ENCODE peak calls at places on chromosomes 5 and 9, in ten cellular contexts. I is NCI-H774; V is DMS 273 treated with DMSO at 0.1 percent for 48 hours; T is ecto neural progenitor cell; Z is SK-N-SH; R is T-cell; G is activated CD4-positive, alpha-beta memory T cell treated with anti-CD3 and anti-CD28 coated beads, Interleukin-2, amount 10 ng/mL, durations not matched to agents 7 days and 5 days; Q is KBM-7; Y is germinal center; L is WERI-Rb-1. M is an unnamed sample.

GRCh38 chr5:178149199-178149932 is 4.3 kb downstream of the NHP2 start:
- DNase-seq in I (no peak), V (no peak), T (no peak), Z (no peak), R (no peak), G (no peak), Q (no peak), Y (no peak), L (no peak), M (no peak)

GRCh38 chr5:111252799-111253564 is 28.8 kb downstream of the CAMK4 start:
- DNase-seq in I (no peak), V (peak; percentile 37), T (no peak), Z (no peak), R (no peak), G (no peak), Q (no peak), Y (no peak), L (no peak), M (no peak)

GRCh38 chr9:69583641-69584234 is 88.4 kb downstream of the APBA1 start:
- DNase-seq in I (no peak), V (no peak), T (no peak), Z (peak; percentile 60), R (no peak), G (no peak), Q (no peak), Y (no peak), L (peak; percentile 60), M (no peak)

GRCh38 chr9:21434202-21435014 is 5.8 kb upstream of the IFNA1 start:
- DNase-seq in I (peak; percentile 18), V (peak; percentile 3), T (no peak), Z (peak; percentile 16), R (peak; percentile 28), G (peak; percentile 32), Q (peak; percentile 53), Y (peak; percentile 14), L (peak; percentile 48), M (no peak)

GRCh38 chr5:132767150-132767549 is 9.9 kb downstream of the SEPTIN8 start:
- DNase-seq in I (no peak), V (no peak), T (no peak), Z (no peak), R (no peak), G (no peak), Q (no peak), Y (no peak), L (no peak), M (no peak)

GRCh38 chr9:7137571-7137970 is 379.8 kb downstream of the KDM4C start:
- DNase-seq in I (no peak), V (no peak), T (no peak), Z (no peak), R (no peak), G (no peak), Q (no peak), Y (no peak), L (no peak), M (no peak)

GRCh38 chr5:64744914-64745313 is 23.6 kb downstream of the SREK1IP1 start:
- DNase-seq in I (no peak), V (no peak), T (no peak), Z (no peak), R (no peak), G (no peak), Q (no peak), Y (no peak), L (no peak), M (no peak)

GRCh38 chr9:121023064-121023463 is 27.0 kb downstream of the C5 start:
- DNase-seq in I (no peak), V (no peak), T (no peak), Z (peak; percentile 23), R (no peak), G (no peak), Q (peak; percentile 10), Y (no peak), L (peak; percentile 22), M (no peak)

GRCh38 chr5:79330071-79330470 is 94.1 kb downstream of the JMY start:
- DNase-seq in I (no peak), V (no peak), T (no peak), Z (no peak), R (no peak), G (no peak), Q (no peak), Y (no peak), L (no peak), M (no peak)

GRCh38 chr5:141483842-141484241 is 988 bp upstream of the PCDHGC4 start:
- DNase-seq in I (no peak), V (no peak), T (no peak), Z (no peak), R (no peak), G (no peak), Q (no peak), Y (no peak), L (no peak), M (no peak)

GRCh38 chr5:94524841-94525697 is 93.3 kb downstream of the KIAA0825 start:
- DNase-seq in I (peak; percentile 22), V (no peak), T (no peak), Z (peak; percentile 46), R (no peak), G (peak; percentile 23), Q (peak; percentile 60), Y (peak; percentile 16), L (peak; percentile 33), M (peak; percentile 22)

GRCh38 chr9:130707225-130707976 is 13.8 kb downstream of the EXOSC2 start:
- DNase-seq in I (peak; percentile 62), V (no peak), T (peak; percentile 63), Z (peak; percentile 34), R (peak; percentile 53), G (peak; percentile 70), Q (peak; percentile 69), Y (peak; percentile 42), L (peak; percentile 81), M (no peak)

GRCh38 chr9:97633859-97634485 is 351 bp downstream of the NCBP1 start:
- DNase-seq in I (no peak), V (no peak), T (no peak), Z (no peak), R (no peak), G (no peak), Q (no peak), Y (peak; percentile 10), L (no peak), M (no peak)

GRCh38 chr5:72709341-72709740 is 107.1 kb upstream of the TNPO1 start:
- DNase-seq in I (no peak), V (no peak), T (no peak), Z (no peak), R (no peak), G (no peak), Q (no peak), Y (no peak), L (no peak), M (no peak)

GRCh38 chr9:34085581-34086500 is 37.2 kb upstream of the UBAP2 start:
- DNase-seq in I (no peak), V (no peak), T (no peak), Z (no peak), R (no peak), G (no peak), Q (no peak), Y (no peak), L (no peak), M (no peak)

GRCh38 chr5:154830596-154830995 is 19.8 kb downstream of the FAXDC2 start:
- DNase-seq in I (no peak), V (no peak), T (no peak), Z (no peak), R (no peak), G (no peak), Q (no peak), Y (no peak), L (no peak), M (no peak)

GRCh38 chr9:113559834-113560620 is 96.5 kb downstream of the RGS3 start:
- DNase-seq in I (no peak), V (no peak), T (no peak), Z (no peak), R (no peak), G (no peak), Q (no peak), Y (no peak), L (no peak), M (no peak)

GRCh38 chr9:99485461-99485860 is 263.4 kb downstream of the SEC61B start:
- DNase-seq in I (no peak), V (no peak), T (no peak), Z (no peak), R (no peak), G (no peak), Q (no peak), Y (no peak), L (no peak), M (no peak)

GRCh38 chr5:140372971-140373487 is 13.0 kb downstream of the SLC4A9 start:
- DNase-seq in I (peak; percentile 43), V (peak; percentile 52), T (peak; percentile 81), Z (peak; percentile 79), R (no peak), G (peak; percentile 43), Q (peak; percentile 59), Y (peak; percentile 54), L (peak; percentile 82), M (peak; percentile 78)

M was measured in K562.